ENCODE peak calls at places on chromosomes 16 and 17, in six cellular contexts. Z is breast epithelium, J is transverse colon, D is stomach, F is tibial nerve, E is prostate gland. B is an unnamed sample.

GRCh38 chr16:7541026-7541425 is 208.4 kb downstream of the RBFOX1 start:
- DNase-seq in Z (no peak), J (no peak), D (no peak), F (no peak), E (no peak), B (no peak)

GRCh38 chr16:89593841-89594240 is 18.3 kb downstream of the CPNE7 start:
- DNase-seq in Z (no peak), D (no peak), E (no peak), F (no peak), J (no peak), B (no peak)

GRCh38 chr16:11407047-11407982 is 62.1 kb downstream of the RMI2 start:
- DNase-seq in F (peak), E (peak), J (peak), D (peak), Z (peak), B (peak)

GRCh38 chr17:8807070-8807550 is 7.9 kb upstream of the MFSD6L start:
- DNase-seq in J (no peak), E (no peak), D (no peak), F (no peak), Z (no peak), B (no peak)

GRCh38 chr17:74276051-74276476 is 2.0 kb downstream of the DNAI2 start:
- DNase-seq in E (no peak), Z (no peak), D (no peak), F (peak), J (no peak), B (no peak)

GRCh38 chr17:80270836-80271235 is 10.2 kb downstream of the RNF213 start:
- DNase-seq in E (no peak), F (no peak), Z (no peak), J (no peak), D (no peak), B (no peak)

GRCh38 chr17:71339219-71339618 is 781.6 kb upstream of the SOX9 start:
- DNase-seq in F (no peak), D (no peak), J (no peak), Z (no peak), E (no peak), B (no peak)

GRCh38 chr16:8959921-8960787 is 3.6 kb downstream of the USP7 start:
- DNase-seq in Z (no peak), D (no peak), J (no peak), F (no peak), E (no peak), B (no peak)

GRCh38 chr17:68849673-68850260 is 105.4 kb downstream of the ABCA8 start:
- DNase-seq in J (no peak), D (no peak), F (no peak), Z (no peak), E (no peak), B (no peak)

GRCh38 chr17:41098476-41098875 is 534 bp upstream of the KRTAP4-8 start:
- DNase-seq in J (no peak), D (no peak), E (no peak), Z (no peak), F (no peak), B (no peak)

GRCh38 chr16:16120382-16121184 is 102.7 kb downstream of the ABCC6 start:
- DNase-seq in J (peak), F (no peak), D (peak), E (no peak), Z (no peak), B (no peak)

GRCh38 chr16:728131-728889 is 1.4 kb downstream of the HAGHL start:
- DNase-seq in Z (no peak), F (no peak), J (peak), D (peak), E (peak), B (peak)

GRCh38 chr16:3235856-3236669 is 1.1 kb upstream of the ZNF200 start:
- DNase-seq in Z (no peak), F (no peak), D (peak), J (peak), E (peak), B (no peak)

GRCh38 chr17:36525113-36525512 is 9.6 kb downstream of the MYO19 start:
- DNase-seq in D (no peak), F (no peak), E (no peak), J (no peak), Z (no peak), B (no peak)

GRCh38 chr17:79654960-79655382 is 44.1 kb upstream of the RBFOX3 start:
- DNase-seq in E (peak), Z (peak), D (peak), J (no peak), F (no peak), B (no peak)

GRCh38 chr17:57874434-57875108 is 24.7 kb upstream of the MRPS23 start:
- DNase-seq in Z (no peak), D (no peak), F (peak), E (no peak), J (peak), B (peak)

GRCh38 chr17:2138318-2138717 is 83.4 kb downstream of the HIC1 start:
- DNase-seq in J (peak), D (no peak), F (no peak), Z (no peak), E (no peak), B (peak)

GRCh38 chr16:13797718-13798117 is 122.2 kb upstream of the ERCC4 start:
- DNase-seq in Z (no peak), J (no peak), D (no peak), F (no peak), E (no peak), B (no peak)

GRCh38 chr16:8893976-8894690 is 12.0 kb downstream of the LITAFD start:
- DNase-seq in F (no peak), J (no peak), E (no peak), Z (no peak), D (no peak), B (peak)

GRCh38 chr16:57938936-57939871 is 31.7 kb downstream of the CNGB1 start:
- DNase-seq in F (peak), D (peak), Z (peak), E (peak), J (peak), B (no peak)

GRCh38 chr17:7844292-7845154 is 10.3 kb upstream of the TMEM88 start:
- DNase-seq in Z (peak), F (peak), J (peak), D (peak), E (peak), B (peak)

GRCh38 chr16:50671644-50672260 is 9.4 kb downstream of the SNX20 start:
- DNase-seq in D (no peak), Z (no peak), J (no peak), E (no peak), F (no peak), B (no peak)

GRCh38 chr16:2963074-2963610 is 933 bp upstream of the KREMEN2 start:
- DNase-seq in J (peak), F (no peak), D (no peak), Z (no peak), E (no peak), B (no peak)

GRCh38 chr17:70173646-70174045 is 4.3 kb downstream of the KCNJ2 start:
- DNase-seq in D (no peak), Z (no peak), F (no peak), J (no peak), E (no peak), B (no peak)

GRCh38 chr17:67212716-67213417 is 32.1 kb downstream of the HELZ start:
- DNase-seq in D (no peak), Z (no peak), E (no peak), F (no peak), J (no peak), B (no peak)

GRCh38 chr17:82863941-82864720 is 24.3 kb upstream of the ZNF750 start:
- DNase-seq in E (no peak), J (peak), D (peak), F (no peak), Z (no peak), B (peak)
- H3K27ac ChIP-seq in E (no peak), J (peak), D (no peak), F (no peak), Z (peak), B (peak)

DNA sequence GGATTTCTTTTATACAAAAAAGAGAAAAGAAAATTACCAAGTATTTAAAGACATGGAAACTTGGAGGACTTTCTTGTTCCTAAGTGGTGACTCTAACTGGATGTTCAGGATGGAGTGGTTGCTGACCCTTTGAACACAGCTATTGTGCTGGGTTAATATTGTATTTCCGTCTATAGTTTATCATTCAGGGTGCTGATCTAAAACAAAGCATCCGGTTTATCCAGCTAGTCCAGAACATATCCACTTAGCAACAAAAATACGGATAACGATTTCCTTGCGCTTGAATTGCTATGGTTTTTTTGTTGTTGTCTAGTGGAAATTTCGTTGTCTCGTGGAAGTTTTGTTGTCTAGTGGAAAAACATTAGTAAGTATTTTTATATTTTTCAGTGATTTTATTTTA is 38.2 kb downstream of the SNTB2 start:
- DNase-seq in D (no peak), Z (no peak), F (no peak), E (no peak), J (no peak), B (no peak)
- TF ChIP-seq POLR2A in D (no peak), Z (no peak), F (no peak), E (no peak), J (no peak), B (no peak)

GRCh38 chr16:53870831-53871230 is 166.9 kb downstream of the FTO start:
- DNase-seq in Z (no peak), D (no peak), J (no peak), E (no peak), F (no peak), B (no peak)

GRCh38 chr16:53863861-53864260 is 159.9 kb downstream of the FTO start:
- DNase-seq in F (no peak), E (no peak), D (no peak), J (no peak), Z (no peak), B (no peak)

GRCh38 chr16:53864819-53865491 is 161.0 kb downstream of the FTO start:
- DNase-seq in E (no peak), F (no peak), Z (no peak), D (no peak), J (no peak), B (no peak)

GRCh38 chr16:53865492-53865863 is 161.5 kb downstream of the FTO start:
- DNase-seq in D (no peak), E (no peak), J (no peak), F (no peak), Z (no peak), B (no peak)

GRCh38 chr16:53866520-53866919 is 162.6 kb downstream of the FTO start:
- DNase-seq in Z (no peak), F (no peak), J (no peak), D (no peak), E (no peak), B (no peak)
- H3K4me3 ChIP-seq in Z (no peak), F (no peak), J (no peak), D (no peak), E (no peak), B (no peak)

DNA sequence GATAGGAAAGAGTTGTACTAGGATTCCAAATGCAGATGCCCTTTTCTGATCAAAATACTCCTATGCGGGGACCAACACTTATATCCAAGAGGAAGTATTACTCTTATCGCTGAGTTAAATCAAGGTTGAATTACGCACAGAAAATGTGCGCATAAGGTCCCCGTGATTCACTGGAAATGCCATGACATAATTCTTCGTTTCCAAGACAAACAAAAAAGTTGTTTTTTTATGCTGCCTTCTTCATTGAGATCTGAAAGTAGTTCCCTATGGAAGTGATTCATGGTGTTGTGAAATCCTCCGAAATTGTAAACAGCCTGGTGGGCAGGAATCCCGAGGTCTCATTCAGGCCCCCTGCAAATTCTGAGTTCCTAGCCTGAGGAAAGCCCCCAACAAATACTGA is 463.8 kb upstream of the HSBP1 start:
- DNase-seq in F (no peak), E (no peak), J (no peak), Z (no peak), D (no peak), B (no peak)
- H3K27ac ChIP-seq in F (no peak), E (no peak), J (no peak), Z (no peak), D (no peak), B (peak)

GRCh38 chr17:50111687-50112655 is 16.8 kb downstream of the PDK2 start:
- DNase-seq in J (no peak), Z (no peak), F (no peak), E (no peak), D (peak), B (no peak)
- TF ChIP-seq POLR2A in J (no peak), Z (no peak), F (no peak), E (no peak), D (no peak), B (no peak)

GRCh38 chr17:78338860-78339259 is 21.0 kb downstream of the SOCS3 start:
- DNase-seq in J (peak), Z (no peak), E (no peak), D (peak), F (no peak), B (no peak)
- H3K4me3 ChIP-seq in J (no peak), Z (no peak), E (no peak), D (no peak), F (no peak), B (no peak)